ENCODE peak calls at places on chromosomes 1 and 21, in four cellular contexts. I is tibial nerve, X is fibroblast of mammary gland, A is SK-N-SH. W is an unnamed sample.

GRCh38 chr1:167057297-167057688 is 32.9 kb downstream of the GPA33 start:
- DNase-seq in I (no peak), A (peak; percentile 50), X (peak; percentile 19), W (no peak)

GRCh38 chr1:243316366-243316989 is 60.6 kb downstream of the SDCCAG8 start:
- DNase-seq in A (no peak), I (no peak), X (no peak), W (no peak)

GRCh38 chr1:95257758-95258157 is 23.7 kb downstream of the RWDD3 start:
- DNase-seq in X (no peak), I (no peak), A (no peak), W (no peak)

GRCh38 chr1:61397915-61398314 is 315.6 kb downstream of the NFIA start:
- DNase-seq in X (no peak), I (no peak), A (no peak), W (no peak)

GRCh38 chr1:117007719-117008013 is 6.1 kb downstream of the CD101 start:
- DNase-seq in A (no peak), X (no peak), I (no peak), W (no peak)

GRCh38 chr1:71908313-71908712 is 374.0 kb downstream of the NEGR1 start:
- DNase-seq in X (peak; percentile 24), A (no peak), I (no peak), W (no peak)

GRCh38 chr1:94925561-94926364 is 1.1 kb downstream of the CNN3 start:
- DNase-seq in X (peak; percentile 71), A (peak; percentile 74), I (peak; percentile 83), W (peak; percentile 61)

GRCh38 chr1:193367863-193368262 is 181.4 kb upstream of the B3GALT2 start:
- DNase-seq in X (no peak), I (no peak), A (no peak), W (no peak)

GRCh38 chr1:236853916-236854601 is 59.0 kb downstream of the MTR start:
- DNase-seq in X (no peak), A (no peak), I (no peak), W (no peak)

GRCh38 chr1:150813028-150813707 is 5.1 kb upstream of the CTSK start:
- DNase-seq in I (peak; percentile 73), X (peak; percentile 77), A (peak; percentile 55), W (peak; percentile 53)

GRCh38 chr1:109714661-109715372 is 2.8 kb downstream of the GSTM5 start:
- DNase-seq in I (no peak), A (peak; percentile 4), X (no peak), W (no peak)

GRCh38 chr1:226125831-226126230 is 60.7 kb downstream of the ACBD3 start:
- DNase-seq in I (no peak), A (peak; percentile 20), X (no peak), W (no peak)

GRCh38 chr1:37056201-37056764 is 22.0 kb upstream of the GRIK3 start:
- DNase-seq in X (no peak), A (peak; percentile 64), I (no peak), W (no peak)

GRCh38 chr1:91680556-91680955 is 179.9 kb downstream of the CDC7 start:
- DNase-seq in X (no peak), I (no peak), A (no peak), W (no peak)

GRCh38 chr1:18725231-18725895 is 94.7 kb downstream of the PAX7 start:
- DNase-seq in A (peak; percentile 67), I (no peak), X (no peak), W (no peak)

GRCh38 chr21:26732442-26733221 is 112.6 kb downstream of the ADAMTS1 start:
- DNase-seq in I (peak; percentile 71), X (peak; percentile 60), A (peak; percentile 14), W (no peak)

GRCh38 chr1:16719571-16720402 is 20.5 kb upstream of the RNU1-4 start:
- DNase-seq in X (no peak), I (no peak), A (peak; percentile 24), W (no peak)

GRCh38 chr1:175481126-175482071 is 262.0 kb downstream of the TNR start:
- DNase-seq in A (no peak), I (peak; percentile 24), X (peak; percentile 21), W (no peak)

GRCh38 chr1:10856253-10856683 is 59.8 kb upstream of the CASZ1 start:
- DNase-seq in X (no peak), A (no peak), I (no peak), W (no peak)

GRCh38 chr1:60171793-60172192 is 98.2 kb upstream of the C1orf87 start:
- DNase-seq in I (no peak), A (no peak), X (peak; percentile 85), W (peak; percentile 15)

GRCh38 chr1:48114596-48115384 is 107.7 kb upstream of the SLC5A9 start:
- DNase-seq in X (peak; percentile 18), I (no peak), A (no peak), W (no peak)

GRCh38 chr1:112317140-112317539 is 78.9 kb upstream of the CTTNBP2NL start:
- DNase-seq in I (no peak), A (no peak), X (no peak), W (no peak)

GRCh38 chr1:1631793-1632420 is at the start of gene MMP23B:
- DNase-seq in I (no peak), X (no peak), A (peak; percentile 61), W (no peak)

GRCh38 chr21:17921579-17922530 is 102.7 kb upstream of the C21orf91 start:
- DNase-seq in I (peak; percentile 41), A (peak; percentile 19), X (peak; percentile 99), W (peak; percentile 98)

GRCh38 chr1:205870236-205870635 is 20.3 kb upstream of the PM20D1 start:
- DNase-seq in X (no peak), I (no peak), A (no peak), W (no peak)

GRCh38 chr1:155591770-155592169 is 18.2 kb upstream of the MSTO1 start:
- DNase-seq in I (peak; percentile 54), A (peak; percentile 50), X (peak; percentile 78), W (peak; percentile 43)

GRCh38 chr1:210280221-210280620 is 47.6 kb downstream of the SERTAD4 start:
- DNase-seq in A (no peak), I (no peak), X (no peak), W (no peak)
- H3K4me3 ChIP-seq in A (no peak overlapping the region), I (no peak overlapping the region), X (no peak overlapping the region), W (no peak overlapping the region)

DNA sequence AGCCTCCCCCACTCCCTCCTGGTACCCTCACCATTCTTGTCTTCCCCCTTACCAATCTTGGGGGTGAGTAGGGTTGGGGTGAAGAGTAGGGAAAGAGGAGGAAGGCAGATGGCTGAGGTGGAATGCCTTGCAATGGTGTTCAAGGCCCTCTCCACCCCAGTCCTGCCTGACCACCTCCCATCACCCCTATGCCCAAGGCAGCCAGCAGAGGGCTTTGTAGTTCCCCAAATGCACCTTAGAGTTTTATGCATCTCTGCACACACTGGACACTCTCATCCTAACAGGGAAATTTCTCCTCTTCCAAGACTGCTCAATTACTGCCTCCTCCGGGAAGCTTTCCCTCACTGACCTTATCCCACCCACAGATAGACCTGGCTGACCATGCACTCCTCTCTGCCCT is 15.4 kb downstream of the KIF17 start:
- DNase-seq in I (no peak), X (peak; percentile 28), A (no peak), W (no peak)
- TF ChIP-seq CTCF in I (no peak), X (peak; percentile 40), A (peak; percentile 38), W (peak; percentile 38)

DNA sequence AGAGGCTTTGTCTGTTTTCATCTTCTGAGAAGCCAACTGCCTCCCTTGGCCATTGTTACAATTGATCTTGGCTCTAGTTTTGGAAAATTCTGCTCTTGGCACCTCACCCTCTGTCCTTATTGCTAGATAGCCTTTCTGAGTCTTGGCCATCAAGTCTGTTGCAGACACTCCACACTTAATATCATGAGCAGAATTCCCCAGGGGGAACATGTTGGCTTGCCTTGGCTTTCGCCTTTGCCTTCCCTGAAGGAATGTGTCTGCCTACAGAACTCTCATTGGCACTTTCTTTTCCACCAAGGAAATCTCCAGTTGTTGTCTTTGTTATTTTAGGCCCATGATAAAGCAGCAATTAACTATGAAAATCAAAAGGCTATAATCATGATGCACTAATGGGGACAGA is 42.7 kb upstream of the LDLRAP1 start:
- DNase-seq in X (peak; percentile 19), I (peak; percentile 26), A (no peak), W (no peak)
- H3K4me3 ChIP-seq in X (no peak overlapping the region), I (no peak overlapping the region), A (no peak overlapping the region), W (no peak overlapping the region)

GRCh38 chr21:46551636-46552241 is 53.1 kb downstream of the S100B start:
- DNase-seq in A (no peak), I (no peak), X (no peak), W (no peak)
- TF ChIP-seq CTCF in A (no peak), I (no peak), X (no peak), W (no peak)

DNA sequence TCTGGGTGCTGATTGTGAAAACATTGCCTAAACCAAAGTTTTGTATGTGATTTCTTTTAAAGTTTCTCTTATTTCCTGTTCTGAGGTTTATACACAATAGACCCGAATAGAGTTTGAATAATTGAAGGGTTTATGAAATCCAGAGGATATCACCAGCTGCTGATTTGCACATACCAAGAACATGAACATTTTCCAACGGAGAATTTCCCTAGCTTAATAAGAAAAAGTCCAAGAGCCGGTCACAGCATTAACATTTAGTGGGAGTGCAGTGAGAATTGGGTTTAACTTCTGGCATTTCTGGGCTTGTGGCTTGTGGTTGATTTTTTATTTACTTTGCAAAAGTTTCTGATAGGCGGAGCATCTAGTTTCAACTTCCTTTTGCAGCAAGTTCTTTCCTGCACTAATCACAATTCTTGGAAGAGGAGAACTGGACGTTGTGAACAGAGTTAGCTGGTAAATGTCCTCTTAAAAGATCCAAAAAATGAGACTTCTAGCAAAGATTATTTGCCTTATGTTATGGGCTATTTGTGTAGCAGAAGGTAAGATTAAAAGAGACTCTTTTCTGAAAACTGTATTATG is at the start of gene CFH:
- DNase-seq in A (no peak), I (peak; percentile 49), X (peak; percentile 81), W (peak; percentile 48)
- H3K4me3 ChIP-seq in A (peak within 1 kb of the TSS; percentile 16), I (peak within 1 kb of the TSS; percentile 8), X (peak within 1 kb of the TSS; percentile 46), W (peak within 1 kb of the TSS; percentile 28)

DNA sequence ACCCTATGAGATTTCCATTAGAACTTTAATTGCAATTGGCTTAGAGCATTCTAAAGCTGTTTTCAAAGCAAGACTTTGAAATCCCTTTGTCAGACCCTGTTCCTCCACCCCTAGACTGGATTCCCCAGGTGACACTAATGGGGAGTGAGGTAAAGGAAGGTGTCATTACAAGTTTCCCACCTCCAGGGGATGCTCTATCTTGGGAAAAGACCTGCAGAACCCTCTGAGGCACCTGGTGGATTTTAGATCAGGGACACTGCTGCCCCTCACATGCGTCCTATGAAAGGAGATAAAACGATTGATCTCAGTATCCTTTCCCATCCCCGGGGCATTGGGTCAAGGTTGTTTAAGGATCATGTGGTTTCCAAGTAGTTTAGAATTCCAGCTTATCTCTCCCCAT is 80.3 kb upstream of the RGS4 start:
- DNase-seq in X (no peak), A (no peak), I (no peak), W (no peak)
- TF ChIP-seq CTCF in X (peak; percentile 1), A (no peak), I (no peak), W (peak; percentile 10)

GRCh38 chr1:53979712-53980450 is 33.7 kb downstream of the LRRC42 start:
- DNase-seq in X (no peak), A (no peak), I (no peak), W (no peak)

GRCh38 chr1:53984701-53985100 is 33.3 kb downstream of the LDLRAD1 start:
- DNase-seq in I (no peak), A (no peak), X (no peak), W (no peak)

GRCh38 chr1:53982034-53982761 is 35.8 kb downstream of the LDLRAD1 start:
- DNase-seq in X (peak; percentile 50), A (peak; percentile 33), I (peak; percentile 15), W (peak; percentile 35)

GRCh38 chr1:53981220-53981619 is 35.1 kb downstream of the LRRC42 start:
- DNase-seq in I (no peak), A (no peak), X (no peak), W (no peak)

GRCh38 chr1:53982762-53983101 is 35.3 kb downstream of the LDLRAD1 start:
- DNase-seq in I (no peak), A (no peak), X (no peak), W (no peak)
- H3K4me3 ChIP-seq in I (peak overlapping the region; percentile 31), A (no peak overlapping the region), X (peak overlapping the region; percentile 45), W (peak overlapping the region; percentile 25)

W was measured in HFF-Myc.